ENCODE peak calls at places on chromosomes 12 and 14, in eight cellular contexts. M is NCI-H1092 treated with DMSO at 0.1 percent for 48 hours; H is MCF 10A; C is stimulated activated CD4-positive, alpha-beta T cell treated with anti-CD3 and anti-CD28 coated beads, TNF-alpha, amount 100 ng/mL, for 1 hour; E is coronary artery; Y is SW 1271; K is stomach; N is stimulated activated naive B cell treated with anti-CD40 and anti-IgM and Interleukin-4, amounts not matched to agents 10 μg/mL and 1 μg/mL and 100 μg/mL, for 72 hours. T is an unnamed sample.
A peak's percentile ranks its signal among the peaks of the same experiment; 100 is the strongest.

GRCh38 chr12:96441811-96442210 is 41.6 kb upstream of the CDK17 start:
- DNase-seq in M (no peak), H (no peak), C (no peak), E (no peak), Y (no peak), K (no peak), N (no peak), T (no peak)

GRCh38 chr12:31009976-31010375 is 63.7 kb upstream of the DDX11 start:
- DNase-seq in M (no peak), H (no peak), C (no peak), E (no peak), Y (no peak), K (no peak), N (no peak), T (no peak)

GRCh38 chr12:25416516-25416915 is 136.6 kb downstream of the LMNTD1 start:
- DNase-seq in M (no peak), H (peak; percentile 21), C (no peak), E (no peak), Y (no peak), K (no peak), N (no peak), T (no peak)

GRCh38 chr12:43882578-43883178 is 46.8 kb downstream of the TMEM117 start:
- DNase-seq in M (peak; percentile 67), H (peak; percentile 65), C (no peak), E (no peak), Y (peak; percentile 54), K (no peak), N (no peak), T (peak; percentile 15)

GRCh38 chr12:76591461-76591860 is 31.9 kb upstream of the OSBPL8 start:
- DNase-seq in M (no peak), H (no peak), C (no peak), E (no peak), Y (no peak), K (no peak), N (no peak), T (no peak)

GRCh38 chr14:102774391-102775153 is 2.7 kb upstream of the TRAF3 start:
- DNase-seq in M (peak; percentile 65), H (peak; percentile 75), C (no peak), E (no peak), Y (peak; percentile 69), K (peak; percentile 57), N (peak; percentile 86), T (no peak)

GRCh38 chr14:67413806-67414769 is 2.1 kb upstream of the PLEK2 start:
- DNase-seq in M (no peak), H (peak; percentile 85), C (no peak), E (no peak), Y (peak; percentile 91), K (no peak), N (no peak), T (peak; percentile 39)

GRCh38 chr12:96094201-96094600 is 58.8 kb upstream of the LTA4H start:
- DNase-seq in M (peak; percentile 22), H (peak; percentile 92), C (no peak), E (no peak), Y (peak; percentile 76), K (peak; percentile 45), N (no peak), T (peak; percentile 84)

GRCh38 chr12:111389635-111390034 is 16.1 kb upstream of the SH2B3 start:
- DNase-seq in M (no peak), H (no peak), C (no peak), E (no peak), Y (no peak), K (no peak), N (no peak), T (no peak)

GRCh38 chr14:75648066-75648838 is 12.4 kb downstream of the ERG28 start:
- DNase-seq in M (no peak), H (peak; percentile 94), C (no peak), E (no peak), Y (no peak), K (peak; percentile 75), N (no peak), T (peak; percentile 74)

GRCh38 chr12:68405292-68405900 is 73.2 kb upstream of the MDM1 start:
- DNase-seq in M (no peak), H (no peak), C (no peak), E (no peak), Y (no peak), K (no peak), N (no peak), T (peak; percentile 17)

GRCh38 chr12:124278389-124279101 is 16.3 kb upstream of the RFLNA start:
- DNase-seq in M (peak; percentile 6), H (no peak), C (no peak), E (no peak), Y (no peak), K (peak; percentile 47), N (no peak), T (no peak)

GRCh38 chr14:77347746-77348145 is 26.9 kb downstream of the GSTZ1 start:
- DNase-seq in M (no peak), H (no peak), C (no peak), E (no peak), Y (no peak), K (no peak), N (no peak), T (no peak)

GRCh38 chr14:69658664-69659261 is 47.4 kb downstream of the SUSD6 start:
- DNase-seq in M (no peak), H (peak; percentile 67), C (no peak), E (no peak), Y (no peak), K (no peak), N (no peak), T (no peak)

GRCh38 chr12:30783946-30784345 is 29.2 kb upstream of the CAPRIN2 start:
- DNase-seq in M (no peak), H (no peak), C (no peak), E (no peak), Y (no peak), K (no peak), N (no peak), T (no peak)

GRCh38 chr14:71705460-71705859 is 226.8 kb upstream of the RGS6 start:
- DNase-seq in M (no peak), H (no peak), C (no peak), E (no peak), Y (no peak), K (no peak), N (no peak), T (no peak)

GRCh38 chr14:24789277-24789832 is 155.4 kb upstream of the GZMB start:
- DNase-seq in M (peak; percentile 80), H (no peak), C (no peak), E (no peak), Y (no peak), K (no peak), N (no peak), T (no peak)

GRCh38 chr12:25924535-25925001 is 33.9 kb upstream of the RASSF8 start:
- DNase-seq in M (no peak), H (peak; percentile 84), C (no peak), E (no peak), Y (no peak), K (no peak), N (no peak), T (peak; percentile 90)

GRCh38 chr14:105908006-105908405 is 381.6 kb downstream of the TMEM121 start:
- DNase-seq in M (no peak), H (no peak), C (no peak), E (no peak), Y (no peak), K (no peak), N (no peak), T (no peak)

GRCh38 chr12:27524839-27525238 is 833 bp downstream of the PPFIBP1 start:
- DNase-seq in M (no peak), H (peak; percentile 41), C (no peak), E (no peak), Y (peak; percentile 63), K (no peak), N (no peak), T (no peak)

GRCh38 chr12:132788375-132789098 is 26.9 kb upstream of the ANKLE2 start:
- DNase-seq in M (no peak), H (no peak), C (no peak), E (no peak), Y (no peak), K (no peak), N (no peak), T (no peak)

GRCh38 chr14:38867561-38868150 is 235.4 kb downstream of the SEC23A start:
- DNase-seq in M (peak; percentile 89), H (peak; percentile 82), C (peak; percentile 0), E (no peak), Y (peak; percentile 51), K (peak; percentile 75), N (peak; percentile 28), T (peak; percentile 82)

GRCh38 chr12:201361-201760 is 12.6 kb downstream of the SLC6A12 start:
- DNase-seq in M (no peak), H (no peak), C (no peak), E (no peak), Y (no peak), K (no peak), N (no peak), T (no peak)

T was measured in pulmonary artery endothelial cell.